ENCODE peak calls at places on chromosomes 2 and 18, in nine cellular contexts. V is upper lobe of right lung, E is tibial artery, R is foreskin fibroblast, S is type B pancreatic cell, D is stomach, Q is nephron progenitor cell, B is lower lobe of right lung, M is PC-3. C is an unnamed sample.

GRCh38 chr2:121777699-121778058 is 22.2 kb downstream of the TSN start:
- DNase-seq in V (no peak), E (no peak), R (peak; percentile 8), S (no peak), D (no peak), Q (no peak), B (no peak), M (peak; percentile 93), C (no peak)

GRCh38 chr2:62110415-62111025 is 85.4 kb upstream of the B3GNT2 start:
- DNase-seq in V (no peak), E (no peak), R (no peak), S (no peak), D (no peak), Q (no peak), B (no peak), M (no peak), C (no peak)

GRCh38 chr18:7467708-7468466 is 99.2 kb upstream of the PTPRM start:
- DNase-seq in V (no peak), E (no peak), R (no peak), S (no peak), D (no peak), Q (peak; percentile 11), B (no peak), M (peak; percentile 61), C (peak; percentile 77)

GRCh38 chr2:206531996-206532543 is 88.7 kb downstream of the ADAM23 start:
- DNase-seq in V (no peak), E (no peak), R (peak; percentile 7), S (no peak), D (no peak), Q (no peak), B (no peak), M (no peak), C (no peak)

GRCh38 chr2:199147216-199147615 is 310.5 kb downstream of the SATB2 start:
- DNase-seq in V (no peak), E (no peak), R (peak; percentile 76), S (no peak), D (no peak), Q (no peak), B (no peak), M (no peak), C (no peak)

GRCh38 chr2:191411472-191411871 is 166.3 kb downstream of the MYO1B start:
- DNase-seq in V (no peak), E (no peak), R (no peak), S (no peak), D (no peak), Q (no peak), B (no peak), M (no peak), C (no peak)

GRCh38 chr2:239735131-239735828 is 289.9 kb downstream of the NDUFA10 start:
- DNase-seq in V (peak; percentile 61), E (no peak), R (no peak), S (no peak), D (no peak), Q (peak; percentile 47), B (peak; percentile 29), M (no peak), C (no peak)

GRCh38 chr2:25103287-25103871 is 61.5 kb downstream of the EFR3B start:
- DNase-seq in V (no peak), E (peak; percentile 45), R (peak; percentile 73), S (no peak), D (no peak), Q (no peak), B (no peak), M (peak; percentile 94), C (no peak)

GRCh38 chr2:159071190-159071915 is 102.9 kb downstream of the TANC1 start:
- DNase-seq in V (no peak), E (no peak), R (peak; percentile 51), S (no peak), D (no peak), Q (no peak), B (no peak), M (no peak), C (no peak)

GRCh38 chr2:86001326-86001725 is 104.4 kb downstream of the POLR1A start:
- DNase-seq in V (no peak), E (peak; percentile 48), R (no peak), S (no peak), D (no peak), Q (no peak), B (no peak), M (no peak), C (no peak)

GRCh38 chr2:45166229-45166890 is 157.1 kb upstream of the SIX2 start:
- DNase-seq in V (no peak), E (no peak), R (no peak), S (no peak), D (no peak), Q (no peak), B (no peak), M (no peak), C (no peak)

GRCh38 chr2:241773511-241774418 is 2.9 kb upstream of the GAL3ST2 start:
- DNase-seq in V (peak; percentile 54), E (peak; percentile 59), R (no peak), S (peak; percentile 66), D (no peak), Q (no peak), B (peak; percentile 50), M (no peak), C (peak; percentile 84)

GRCh38 chr2:127721978-127722355 is 20.7 kb downstream of the SFT2D3 start:
- DNase-seq in V (no peak), E (no peak), R (peak; percentile 14), S (no peak), D (no peak), Q (no peak), B (no peak), M (peak; percentile 71), C (no peak)

GRCh38 chr2:237866119-237866621 is 6.7 kb downstream of the RAMP1 start:
- DNase-seq in V (no peak), E (peak; percentile 53), R (peak; percentile 33), S (no peak), D (no peak), Q (no peak), B (no peak), M (peak; percentile 61), C (peak; percentile 64)

GRCh38 chr2:38152093-38152492 is 76.1 kb upstream of the CYP1B1 start:
- DNase-seq in V (no peak), E (no peak), R (no peak), S (no peak), D (no peak), Q (no peak), B (no peak), M (no peak), C (no peak)

GRCh38 chr2:223165423-223166214 is 113.6 kb downstream of the KCNE4 start:
- DNase-seq in V (no peak), E (no peak), R (no peak), S (no peak), D (no peak), Q (no peak), B (no peak), M (no peak), C (no peak)

GRCh38 chr2:168478206-168478605 is 22.1 kb downstream of the CERS6 start:
- DNase-seq in V (no peak), E (no peak), R (no peak), S (no peak), D (no peak), Q (no peak), B (no peak), M (no peak), C (no peak)

GRCh38 chr2:38602136-38602731 is 494 bp downstream of the HNRNPLL start:
- DNase-seq in V (peak; percentile 71), E (peak; percentile 85), R (no peak), S (peak; percentile 76), D (peak; percentile 43), Q (peak; percentile 65), B (peak; percentile 71), M (peak; percentile 19), C (no peak)

GRCh38 chr2:46239847-46240181 is 57.4 kb upstream of the EPAS1 start:
- DNase-seq in V (no peak), E (no peak), R (no peak), S (no peak), D (no peak), Q (no peak), B (no peak), M (no peak), C (no peak)

DNA sequence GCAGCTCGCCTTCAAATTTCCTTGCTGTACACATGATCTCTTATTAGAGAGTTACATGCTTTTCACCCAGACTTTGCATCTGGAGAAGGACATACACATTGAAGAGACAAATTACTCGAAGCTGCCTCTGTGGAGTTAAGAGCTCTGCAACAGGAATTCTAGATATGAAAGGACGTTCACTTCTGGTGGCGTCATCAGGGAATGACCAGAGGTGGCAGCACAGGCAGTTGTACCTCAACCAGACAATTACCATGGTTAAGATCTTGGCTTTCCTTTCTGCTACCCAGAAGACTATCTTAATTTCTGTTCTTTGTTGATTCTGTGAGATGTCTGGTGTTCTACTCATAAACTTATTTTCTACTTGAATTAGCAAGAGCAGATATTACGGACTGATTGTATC is 39.1 kb upstream of the MC4R start:
- DNase-seq in V (no peak), E (no peak), R (no peak), S (no peak), D (no peak), Q (no peak), B (no peak), M (no peak), C (no peak)
- TF ChIP-seq CTCF in V (no peak), E (no peak), R (peak; percentile 3), S (peak; percentile 32), D (no peak), Q (peak; percentile 18), B (no peak), M (peak; percentile 46), C (peak; percentile 22)

GRCh38 chr2:108184421-108184820 is 55.3 kb upstream of the SULT1C3 start:
- DNase-seq in V (no peak), E (no peak), R (no peak), S (no peak), D (no peak), Q (no peak), B (no peak), M (peak; percentile 53), C (no peak)
- TF ChIP-seq CTCF in V (peak; percentile 32), E (no peak), R (peak; percentile 40), S (peak; percentile 62), D (no peak), Q (peak; percentile 48), B (no peak), M (peak; percentile 64), C (peak; percentile 48)

DNA sequence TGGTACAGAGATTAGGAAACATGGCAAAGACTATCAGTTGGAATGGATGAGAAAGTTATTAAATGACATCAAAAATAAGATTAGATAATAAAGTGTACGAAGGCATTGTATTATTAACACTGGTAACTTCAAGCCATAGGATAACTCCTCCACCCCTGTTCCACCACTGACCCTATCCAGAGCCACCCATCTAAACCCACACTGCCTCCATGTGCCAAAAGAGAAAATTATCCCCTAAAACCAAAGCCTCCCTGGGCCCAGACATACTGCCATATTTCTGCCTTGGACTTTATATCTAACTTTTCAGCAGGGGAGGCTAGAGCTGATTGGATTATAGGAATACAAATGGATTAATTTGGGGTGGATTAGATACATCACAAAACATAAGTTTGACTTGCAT is 443.7 kb downstream of the BCL11A start:
- DNase-seq in V (no peak), E (no peak), R (no peak), S (no peak), D (no peak), Q (no peak), B (no peak), M (no peak), C (no peak)
- TF ChIP-seq CTCF in V (no peak), E (no peak), R (no peak), S (no peak), D (no peak), Q (no peak), B (no peak), M (no peak), C (no peak)

DNA sequence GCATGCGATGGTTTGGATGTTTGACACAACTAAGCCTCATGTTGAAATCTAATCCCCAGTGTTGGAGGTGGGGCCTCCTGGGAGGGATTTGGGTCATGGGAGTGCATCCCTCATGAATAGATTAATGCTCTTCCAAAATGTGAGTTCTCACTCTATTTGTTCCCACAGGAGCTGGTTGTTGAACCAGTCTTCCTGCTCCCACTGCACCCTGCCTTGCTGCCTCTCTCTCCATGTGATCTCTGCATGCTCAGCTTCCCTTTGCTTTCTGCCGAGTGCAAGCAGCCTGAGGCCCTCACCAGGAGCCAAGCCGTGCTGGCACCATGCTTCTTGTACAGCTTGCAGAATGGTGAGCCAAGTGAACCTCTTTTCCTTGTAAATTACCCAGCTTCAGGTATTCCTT is 206.8 kb downstream of the VAPA start:
- DNase-seq in V (no peak), E (no peak), R (no peak), S (no peak), D (no peak), Q (no peak), B (no peak), M (no peak), C (no peak)
- TF ChIP-seq CTCF in V (no peak), E (no peak), R (no peak), S (no peak), D (no peak), Q (no peak), B (no peak), M (no peak), C (no peak)